ENCODE peak calls at places on chromosomes 12 and 14, in nine cellular contexts. M is fibroblast of mammary gland, Z is GM12865, B is A549, R is aorta, Y is mucosa of descending colon, C is Karpas-422, X is GM23338, I is heart right ventricle. H is an unnamed sample.

GRCh38 chr14:104603623-104604401 is 760 bp downstream of the TMEM179 start:
- DNase-seq in M (no peak), Z (no peak), B (no peak), R (no peak), Y (no peak), C (no peak), X (peak), I (no peak), H (no peak)

GRCh38 chr12:69910739-69911138 is 85.7 kb downstream of the MYRFL start:
- DNase-seq in M (no peak), Z (no peak), B (no peak), R (no peak), Y (no peak), C (peak), X (no peak), I (no peak), H (peak)

GRCh38 chr14:103427485-103428443 is 42.5 kb downstream of the MARK3 start:
- DNase-seq in M (peak), Z (peak), B (no peak), R (no peak), Y (no peak), C (no peak), X (peak), I (peak), H (peak)

GRCh38 chr14:102492523-102492910 is 17.1 kb downstream of the ANKRD9 start:
- DNase-seq in M (no peak), Z (no peak), B (no peak), R (peak), Y (peak), C (no peak), X (no peak), I (no peak), H (no peak)

GRCh38 chr12:96098631-96099030 is 63.2 kb upstream of the LTA4H start:
- DNase-seq in M (no peak), Z (no peak), B (no peak), R (no peak), Y (no peak), C (no peak), X (no peak), I (no peak), H (no peak)

GRCh38 chr12:32455607-32456063 is 56.3 kb downstream of the FGD4 start:
- DNase-seq in M (peak), Z (peak), B (peak), R (no peak), Y (no peak), C (peak), X (peak), I (peak), H (peak)

GRCh38 chr14:64114166-64114565 is 180.0 kb downstream of the ESR2 start:
- DNase-seq in M (no peak), Z (no peak), B (no peak), R (no peak), Y (no peak), C (peak), X (peak), I (no peak), H (peak)

GRCh38 chr14:96297000-96297399 is 41.0 kb downstream of the BDKRB1 start:
- DNase-seq in M (peak), Z (no peak), B (no peak), R (no peak), Y (no peak), C (peak), X (peak), I (no peak), H (peak)

GRCh38 chr14:28488658-28489057 is 277.9 kb upstream of the FOXG1 start:
- DNase-seq in M (no peak), Z (no peak), B (no peak), R (no peak), Y (no peak), C (no peak), X (no peak), I (no peak), H (no peak)

GRCh38 chr12:24488091-24488596 is 460.8 kb downstream of the BCAT1 start:
- DNase-seq in M (peak), Z (no peak), B (no peak), R (no peak), Y (no peak), C (no peak), X (no peak), I (no peak), H (no peak)

GRCh38 chr12:100138048-100138907 is 4.4 kb downstream of the BLTP3B start:
- DNase-seq in M (peak), Z (peak), B (no peak), R (no peak), Y (no peak), C (peak), X (no peak), I (no peak), H (peak)

GRCh38 chr14:63362305-63362914 is 43.7 kb upstream of the GPHB5 start:
- DNase-seq in M (no peak), Z (no peak), B (no peak), R (no peak), Y (no peak), C (no peak), X (no peak), I (no peak), H (no peak)

GRCh38 chr14:41062826-41063225 is 543.9 kb upstream of the LRFN5 start:
- DNase-seq in M (peak), Z (no peak), B (no peak), R (no peak), Y (no peak), C (no peak), X (no peak), I (no peak), H (no peak)

GRCh38 chr14:50062438-50063039 is 53.8 kb downstream of the VCPKMT start:
- DNase-seq in M (peak), Z (peak), B (peak), R (no peak), Y (no peak), C (peak), X (peak), I (no peak), H (peak)

GRCh38 chr12:131251336-131252101 is 297.8 kb downstream of the ADGRD1 start:
- DNase-seq in M (no peak), Z (peak), B (no peak), R (peak), Y (no peak), C (peak), X (no peak), I (no peak), H (no peak)

GRCh38 chr12:131258396-131258795 is 304.7 kb downstream of the ADGRD1 start:
- DNase-seq in M (no peak), Z (no peak), B (no peak), R (no peak), Y (no peak), C (no peak), X (no peak), I (no peak), H (no peak)

GRCh38 chr12:131250951-131251315 is 297.2 kb downstream of the ADGRD1 start:
- DNase-seq in M (no peak), Z (no peak), B (no peak), R (peak), Y (no peak), C (no peak), X (no peak), I (no peak), H (no peak)

GRCh38 chr12:131253376-131254026 is 299.8 kb downstream of the ADGRD1 start:
- DNase-seq in M (no peak), Z (no peak), B (no peak), R (no peak), Y (no peak), C (no peak), X (no peak), I (no peak), H (no peak)

DNA sequence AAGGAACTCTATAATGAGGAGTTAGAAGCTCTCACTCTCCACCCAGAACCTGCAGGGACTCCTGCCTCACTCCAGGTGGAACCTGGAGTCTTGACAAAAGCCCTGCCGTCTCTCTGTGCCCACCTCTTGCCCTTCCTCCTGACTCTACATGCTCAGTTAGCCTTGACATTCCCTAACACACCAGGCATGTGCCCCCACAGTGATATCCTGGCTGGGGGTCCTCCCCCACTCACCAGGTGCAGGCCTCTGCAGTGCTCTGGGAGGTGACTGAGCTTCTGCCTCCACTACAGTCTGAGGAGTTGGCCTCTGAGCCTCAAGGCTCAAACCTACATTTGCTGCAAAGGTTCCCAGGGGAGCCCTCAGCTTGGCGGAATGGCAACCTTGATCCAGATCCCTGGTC is 300.7 kb downstream of the ADGRD1 start:
- DNase-seq in M (no peak), Z (no peak), B (no peak), R (peak), Y (no peak), C (no peak), X (no peak), I (no peak), H (no peak)
- H3K4me3 ChIP-seq in M (no peak), Z (no peak), B (no peak), R (no peak), Y (no peak), C (no peak), X (no peak), I (no peak), H (no peak)

DNA sequence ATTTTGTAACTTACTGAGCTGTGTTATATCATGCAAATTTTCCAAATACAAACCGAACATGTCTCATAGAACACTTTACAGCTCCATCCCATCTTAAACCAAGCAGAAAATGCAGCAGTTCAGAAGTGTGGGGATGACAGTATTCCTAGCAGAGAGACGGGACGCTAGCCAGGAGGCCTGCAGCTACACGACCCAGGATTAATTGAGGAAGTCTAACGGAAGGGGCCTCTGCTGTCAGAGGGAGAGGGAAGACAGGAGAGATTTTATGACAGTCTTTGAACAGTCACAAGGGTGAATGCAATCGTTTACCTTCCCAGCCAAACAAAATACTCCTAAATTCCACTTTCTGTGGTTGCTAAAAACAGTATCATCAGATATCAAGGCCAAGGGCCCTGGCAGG is 261.9 kb downstream of the TMEM132D start:
- DNase-seq in M (no peak), Z (no peak), B (no peak), R (no peak), Y (no peak), C (no peak), X (no peak), I (no peak), H (no peak)
- H3K4me3 ChIP-seq in M (no peak), Z (no peak), B (no peak), R (no peak), Y (no peak), C (no peak), X (no peak), I (no peak), H (no peak)

GRCh38 chr12:50032516-50033316 is 7.4 kb upstream of the RACGAP1 start:
- DNase-seq in M (no peak), Z (no peak), B (no peak), R (peak), Y (peak), C (no peak), X (peak), I (no peak), H (no peak)
- H3K4me3 ChIP-seq in M (peak), Z (no peak), B (no peak), R (no peak), Y (no peak), C (no peak), X (peak), I (peak), H (no peak)

GRCh38 chr14:59269431-59269830 is 81.0 kb downstream of the DAAM1 start:
- DNase-seq in M (no peak), Z (no peak), B (no peak), R (no peak), Y (no peak), C (no peak), X (no peak), I (no peak), H (no peak)

GRCh38 chr14:59267046-59267445 is 78.6 kb downstream of the DAAM1 start:
- DNase-seq in M (no peak), Z (peak), B (no peak), R (no peak), Y (no peak), C (no peak), X (no peak), I (no peak), H (no peak)

GRCh38 chr14:59268011-59268410 is 79.5 kb downstream of the DAAM1 start:
- DNase-seq in M (peak), Z (no peak), B (no peak), R (no peak), Y (no peak), C (no peak), X (no peak), I (no peak), H (no peak)

GRCh38 chr14:59271734-59272133 is 83.3 kb downstream of the DAAM1 start:
- DNase-seq in M (peak), Z (no peak), B (no peak), R (no peak), Y (no peak), C (no peak), X (no peak), I (no peak), H (no peak)

DNA sequence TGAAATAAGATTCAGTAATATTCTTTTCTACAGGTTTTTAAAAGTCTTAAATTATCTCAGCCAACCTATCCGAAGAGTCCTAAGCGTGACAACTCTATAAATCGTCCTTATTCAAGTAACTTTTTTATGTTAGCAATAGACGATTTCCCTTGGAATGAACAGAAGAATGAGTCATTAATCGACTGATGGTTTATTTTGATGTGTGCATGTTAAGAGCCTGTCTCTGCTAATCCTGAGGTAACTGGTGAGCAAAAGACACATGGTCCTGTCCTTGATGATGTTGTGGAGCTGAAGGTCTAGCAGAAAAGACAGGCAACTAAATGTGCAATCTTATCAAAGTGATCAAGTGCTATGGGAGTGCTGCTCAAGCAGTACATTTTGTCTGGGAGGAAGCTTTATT is 80.4 kb downstream of the DAAM1 start:
- DNase-seq in M (no peak), Z (no peak), B (no peak), R (no peak), Y (no peak), C (no peak), X (no peak), I (no peak), H (no peak)
- H3K4me3 ChIP-seq in M (no peak), Z (no peak), B (no peak), R (no peak), Y (no peak), C (no peak), X (no peak), I (no peak), H (no peak)

DNA sequence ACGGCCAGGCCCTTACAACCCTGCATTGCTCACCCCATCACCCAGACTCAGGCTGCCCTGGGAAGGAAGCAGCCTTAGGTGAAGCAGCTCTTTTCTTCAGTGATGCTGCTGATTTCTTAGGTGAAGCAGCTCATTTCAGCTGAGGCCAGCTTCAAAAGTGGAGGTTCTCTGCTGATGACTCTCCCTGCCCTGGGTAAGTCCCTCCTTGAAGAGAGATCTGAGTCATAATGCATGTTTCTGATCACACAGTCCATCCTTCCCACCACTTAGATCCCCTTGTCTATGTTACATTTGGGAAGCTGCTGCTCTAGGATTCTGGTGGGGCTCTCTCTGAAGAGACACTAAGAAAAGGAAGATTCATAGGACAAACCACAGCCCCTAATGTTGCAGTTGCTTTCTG is 17.2 kb upstream of the ZNF140 start:
- DNase-seq in M (no peak), Z (no peak), B (no peak), R (no peak), Y (no peak), C (no peak), X (no peak), I (no peak), H (no peak)
- H3K4me3 ChIP-seq in M (no peak), Z (no peak), B (no peak), R (no peak), Y (no peak), C (no peak), X (no peak), I (no peak), H (no peak)

GRCh38 chr14:106846218-106846617 is 1319.8 kb downstream of the TMEM121 start:
- DNase-seq in M (no peak), Z (no peak), B (no peak), R (no peak), Y (no peak), C (no peak), X (no peak), I (no peak), H (no peak)
- H3K4me3 ChIP-seq in M (no peak), Z (peak), B (peak), R (no peak), Y (no peak), C (peak), X (no peak), I (no peak), H (no peak)

GRCh38 chr12:68498736-68499135 is 112.0 kb upstream of the RAP1B start:
- DNase-seq in M (no peak), Z (no peak), B (no peak), R (no peak), Y (no peak), C (no peak), X (peak), I (no peak), H (no peak)

GRCh38 chr12:68495666-68496065 is 115.0 kb upstream of the RAP1B start:
- DNase-seq in M (peak), Z (no peak), B (no peak), R (no peak), Y (no peak), C (no peak), X (no peak), I (no peak), H (no peak)

GRCh38 chr12:68499616-68500015 is 111.1 kb upstream of the RAP1B start:
- DNase-seq in M (no peak), Z (no peak), B (no peak), R (no peak), Y (no peak), C (no peak), X (no peak), I (no peak), H (no peak)

GRCh38 chr12:68497702-68498101 is 113.0 kb upstream of the RAP1B start:
- DNase-seq in M (peak), Z (peak), B (no peak), R (no peak), Y (no peak), C (no peak), X (no peak), I (no peak), H (peak)

GRCh38 chr12:68497112-68497511 is 113.6 kb upstream of the RAP1B start:
- DNase-seq in M (no peak), Z (peak), B (no peak), R (no peak), Y (no peak), C (no peak), X (no peak), I (no peak), H (no peak)
- H3K4me3 ChIP-seq in M (no peak), Z (no peak), B (no peak), R (no peak), Y (no peak), C (no peak), X (no peak), I (no peak), H (no peak)

DNA sequence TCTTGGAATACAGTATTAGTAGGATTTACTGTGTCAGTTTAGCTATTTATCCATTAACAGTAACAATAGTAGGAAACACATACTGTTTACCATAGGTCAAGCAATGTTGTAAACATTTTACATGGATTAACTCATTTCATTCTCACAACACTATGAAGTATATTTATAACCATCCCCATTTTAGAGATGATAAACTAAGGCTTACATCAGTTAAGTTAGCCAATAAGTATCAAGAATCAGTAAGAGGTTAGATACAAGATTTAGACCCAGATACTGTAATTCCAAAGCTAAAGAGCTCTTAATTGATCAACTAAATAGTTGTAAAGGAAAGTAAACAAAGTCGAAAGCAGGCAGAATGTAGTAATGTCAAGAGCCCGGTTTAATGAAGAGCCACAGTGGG is 1.1 kb downstream of the SYNJ2BP start:
- DNase-seq in M (no peak), Z (no peak), B (no peak), R (no peak), Y (no peak), C (no peak), X (no peak), I (no peak), H (no peak)
- H3K4me3 ChIP-seq in M (peak), Z (peak), B (peak), R (peak), Y (no peak), C (peak), X (peak), I (peak), H (peak)

DNA sequence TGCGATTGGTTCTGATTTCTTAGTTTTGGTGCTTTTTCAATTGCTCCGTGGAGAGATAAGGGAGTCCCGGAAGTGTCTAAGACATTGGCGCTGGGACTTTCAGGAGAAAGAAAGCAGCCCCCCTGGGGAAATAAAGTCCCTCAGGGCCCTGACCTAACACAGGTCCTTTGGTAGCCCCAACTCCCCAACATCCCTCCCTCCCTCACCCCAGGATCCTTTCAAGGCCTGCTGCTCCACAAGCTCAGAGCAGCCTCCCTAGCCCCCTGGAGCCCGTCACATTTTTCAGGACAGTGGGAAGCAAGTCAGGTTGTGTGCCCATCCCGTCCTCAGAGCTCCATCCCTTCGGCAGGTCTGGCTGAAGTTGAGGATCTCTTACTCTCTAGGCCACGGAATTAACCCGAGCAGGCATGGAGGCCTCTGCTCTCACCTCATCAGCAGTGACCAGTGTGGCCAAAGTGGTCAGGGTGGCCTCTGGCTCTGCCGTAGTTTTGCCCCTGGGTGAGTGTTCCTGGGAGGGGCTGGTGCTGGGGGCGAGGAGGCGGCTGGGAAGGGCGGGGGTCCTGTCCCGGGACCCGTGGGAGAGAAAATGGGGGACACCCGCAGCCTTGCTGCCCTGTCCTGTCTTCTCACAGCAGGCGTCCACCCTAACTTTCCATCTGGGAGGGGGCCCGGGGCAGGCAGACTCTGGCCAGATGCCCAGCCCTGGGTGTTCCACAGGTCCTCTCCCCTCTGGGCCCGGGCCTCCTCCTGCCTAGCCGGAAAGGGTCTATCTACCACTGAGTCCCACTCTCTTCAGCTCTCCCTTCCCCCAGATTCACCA is 950 bp downstream of the IFI27 start:
- DNase-seq in M (no peak), Z (no peak), B (no peak), R (no peak), Y (no peak), C (no peak), X (no peak), I (no peak), H (no peak)
- H3K4me3 ChIP-seq in M (peak), Z (no peak), B (no peak), R (no peak), Y (no peak), C (no peak), X (no peak), I (peak), H (no peak)